ENCODE peak calls at places on chromosomes 5 and 9, in six cellular contexts. U, P, C, Y, W and Z are unnamed samples.
A peak's percentile ranks its signal among the peaks of the same experiment; 100 is the strongest.

GRCh38 chr9:75088646-75089368 is 493 bp downstream of the OSTF1 start:
- DNase-seq in U (peak; percentile 74), P (no peak), C (peak; percentile 69), Y (peak; percentile 83), W (peak; percentile 74), Z (peak; percentile 65)

GRCh38 chr9:136084191-136084944 is 10.7 kb downstream of the NACC2 start:
- DNase-seq in U (no peak), P (no peak), C (no peak), Y (peak; percentile 49), W (peak; percentile 2), Z (no peak)

GRCh38 chr5:65858316-65858715 is 68.1 kb upstream of the ERBIN start:
- DNase-seq in U (no peak), P (no peak), C (no peak), Y (no peak), W (no peak), Z (no peak)

GRCh38 chr9:90724880-90725279 is 76.7 kb upstream of the SYK start:
- DNase-seq in U (no peak), P (no peak), C (no peak), Y (no peak), W (no peak), Z (no peak)

GRCh38 chr5:175001311-175001710 is 276.9 kb downstream of the MSX2 start:
- DNase-seq in U (no peak), P (no peak), C (no peak), Y (no peak), W (no peak), Z (no peak)

GRCh38 chr5:160685695-160686094 is 166.3 kb downstream of the ATP10B start:
- DNase-seq in U (no peak), P (no peak), C (no peak), Y (no peak), W (no peak), Z (no peak)

GRCh38 chr9:4126184-4126865 is 173.5 kb downstream of the GLIS3 start:
- DNase-seq in U (no peak), P (no peak), C (no peak), Y (no peak), W (no peak), Z (no peak)

GRCh38 chr9:34310205-34310604 is 18.9 kb downstream of the KIF24 start:
- DNase-seq in U (no peak), P (no peak), C (no peak), Y (no peak), W (no peak), Z (no peak)

GRCh38 chr5:150104550-150104870 is 18.2 kb upstream of the CSF1R start:
- DNase-seq in U (no peak), P (no peak), C (no peak), Y (no peak), W (no peak), Z (peak; percentile 45)

DNA sequence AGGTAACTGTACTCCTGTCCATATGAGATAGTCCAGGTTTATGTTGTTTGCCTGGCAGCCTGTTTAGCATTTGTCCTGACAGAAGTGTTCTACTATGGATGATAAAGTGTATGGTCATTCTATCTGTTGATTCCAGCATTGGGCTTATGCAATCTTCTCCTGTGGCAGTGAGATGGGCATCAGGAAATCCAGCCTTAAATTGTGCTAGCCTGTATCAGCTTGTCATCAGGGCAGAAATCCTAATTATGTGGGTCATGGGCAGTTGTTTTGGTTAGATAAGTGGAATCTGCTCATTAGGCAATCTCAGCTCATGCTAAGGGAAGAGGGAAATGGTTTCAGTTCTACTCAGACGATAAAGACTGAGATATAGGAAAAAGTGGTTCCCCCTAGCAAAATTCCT is 247.4 kb upstream of the CHD1 start:
- DNase-seq in U (no peak), P (no peak), C (no peak), Y (no peak), W (no peak), Z (no peak)
- H3K4me3 ChIP-seq in U (no peak overlapping the region), P (no peak overlapping the region), C (no peak overlapping the region), Y (no peak overlapping the region), W (no peak overlapping the region), Z (no peak overlapping the region)

GRCh38 chr9:124266826-124267201 is 9.1 kb downstream of the NEK6 start:
- DNase-seq in U (no peak), P (no peak), C (no peak), Y (no peak), W (no peak), Z (no peak)

GRCh38 chr9:124268248-124268647 is 10.5 kb downstream of the NEK6 start:
- DNase-seq in U (no peak), P (no peak), C (no peak), Y (no peak), W (no peak), Z (no peak)

GRCh38 chr9:124269556-124269955 is 11.8 kb downstream of the NEK6 start:
- DNase-seq in U (no peak), P (no peak), C (no peak), Y (no peak), W (no peak), Z (no peak)

GRCh38 chr9:124266139-124266825 is 8.5 kb downstream of the NEK6 start:
- DNase-seq in U (no peak), P (no peak), C (no peak), Y (no peak), W (no peak), Z (no peak)

GRCh38 chr9:124267271-124267807 is 9.6 kb downstream of the NEK6 start:
- DNase-seq in U (peak; percentile 59), P (no peak), C (peak; percentile 90), Y (no peak), W (peak; percentile 81), Z (no peak)
- H3K4me1 ChIP-seq in U (peaks cover 14% of the 10 kb centered on the region), P (peaks cover 5% of the 10 kb centered on the region), C (peaks cover 56% of the 10 kb centered on the region), Y (peaks cover 38% of the 10 kb centered on the region), W (peaks cover 44% of the 10 kb centered on the region), Z (peaks cover 12% of the 10 kb centered on the region)

GRCh38 chr5:88689662-88690351 is 193.2 kb downstream of the MEF2C start:
- DNase-seq in U (no peak), P (no peak), C (no peak), Y (no peak), W (no peak), Z (no peak)
- H3K27ac ChIP-seq in U (no peak overlapping the region), P (no peak overlapping the region), C (no peak overlapping the region), Y (no peak overlapping the region), W (no peak overlapping the region), Z (no peak overlapping the region)

DNA sequence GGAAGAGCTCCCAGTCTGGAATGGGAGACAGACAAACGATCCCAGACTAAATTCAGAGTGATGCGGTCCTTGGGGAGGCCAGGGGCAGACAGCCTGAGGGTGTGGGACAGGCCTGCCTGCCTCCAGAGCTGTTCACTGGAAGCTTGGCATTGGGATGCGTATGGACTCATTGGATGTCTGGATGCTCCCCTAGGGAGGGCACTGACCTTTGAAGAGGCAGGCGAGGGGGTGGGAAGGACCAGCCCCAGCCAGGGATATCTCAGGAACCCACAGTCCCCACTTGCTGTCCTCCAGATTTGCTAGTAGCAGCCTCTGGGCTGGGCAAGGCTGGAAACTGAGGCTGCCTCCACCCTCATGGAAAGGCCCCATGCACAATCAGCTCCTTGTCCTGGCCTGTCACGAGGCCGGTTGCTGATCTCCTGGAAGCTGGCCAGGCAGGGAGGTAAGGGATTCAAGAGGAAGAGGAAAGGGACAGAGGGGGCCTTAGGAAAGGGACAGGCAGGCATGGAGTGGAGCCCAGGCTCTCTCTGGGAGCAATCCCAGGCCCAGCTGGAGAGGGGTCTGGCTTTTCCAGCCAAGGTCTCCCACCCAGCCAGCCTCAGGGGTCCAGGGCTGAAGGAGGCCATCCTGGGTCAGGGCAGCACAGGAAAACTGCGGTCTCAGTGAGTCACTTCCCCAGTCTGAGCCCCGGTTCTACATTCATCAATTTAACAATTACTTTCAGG is 69.1 kb upstream of the GGTA1 start:
- DNase-seq in U (no peak), P (no peak), C (no peak), Y (peak; percentile 65), W (no peak), Z (no peak)
- H3K4me3 ChIP-seq in U (no peak overlapping the region), P (no peak overlapping the region), C (no peak overlapping the region), Y (peak overlapping the region; percentile 68), W (no peak overlapping the region), Z (no peak overlapping the region)

GRCh38 chr9:14198049-14198448 is 115.9 kb downstream of the NFIB start:
- DNase-seq in U (no peak), P (no peak), C (no peak), Y (no peak), W (no peak), Z (no peak)

GRCh38 chr9:14203366-14204056 is 110.4 kb downstream of the NFIB start:
- DNase-seq in U (no peak), P (no peak), C (peak; percentile 46), Y (peak; percentile 87), W (peak; percentile 26), Z (peak; percentile 83)

GRCh38 chr9:14197459-14197858 is 116.5 kb downstream of the NFIB start:
- DNase-seq in U (no peak), P (no peak), C (no peak), Y (no peak), W (no peak), Z (no peak)

GRCh38 chr9:14193338-14193980 is 120.5 kb downstream of the NFIB start:
- DNase-seq in U (no peak), P (no peak), C (no peak), Y (no peak), W (no peak), Z (no peak)

GRCh38 chr9:14198544-14199510 is 115.1 kb downstream of the NFIB start:
- DNase-seq in U (peak; percentile 17), P (no peak), C (no peak), Y (peak; percentile 86), W (no peak), Z (no peak)
- H3K4me1 ChIP-seq in U (no peaks in the 10 kb centered on the region), P (no peaks in the 10 kb centered on the region), C (peaks cover 8% of the 10 kb centered on the region), Y (peaks cover 57% of the 10 kb centered on the region), W (peaks cover 7% of the 10 kb centered on the region), Z (peaks cover 3% of the 10 kb centered on the region)

DNA sequence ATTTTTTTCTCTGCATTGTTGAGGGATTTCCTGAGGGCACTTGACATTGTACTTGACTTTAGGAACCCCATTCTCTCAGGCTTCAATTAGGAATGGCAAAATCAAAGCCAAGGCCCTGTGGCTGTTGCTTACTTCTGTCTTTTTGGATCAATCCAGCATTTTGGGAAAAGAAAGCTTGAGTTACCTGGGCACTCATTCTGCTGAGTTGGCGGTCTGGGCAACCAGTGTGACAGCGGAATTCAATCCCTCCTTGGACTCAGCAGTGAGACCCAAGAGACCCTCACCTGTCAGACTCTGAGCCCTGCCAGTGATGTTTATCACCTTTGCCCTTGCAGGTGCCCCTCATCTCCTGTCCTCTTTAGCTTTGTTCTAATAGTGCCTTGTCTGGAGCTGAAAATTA is 225.3 kb downstream of the PAPPA start:
- DNase-seq in U (no peak), P (no peak), C (no peak), Y (no peak), W (no peak), Z (no peak)
- H3K27ac ChIP-seq in U (no peak overlapping the region), P (no peak overlapping the region), C (no peak overlapping the region), Y (no peak overlapping the region), W (no peak overlapping the region), Z (no peak overlapping the region)

GRCh38 chr9:30534458-30534857 is 1850.0 kb upstream of the ACO1 start:
- DNase-seq in U (no peak), P (no peak), C (no peak), Y (no peak), W (no peak), Z (no peak)

GRCh38 chr9:30536494-30536893 is 1847.9 kb upstream of the ACO1 start:
- DNase-seq in U (no peak), P (no peak), C (no peak), Y (no peak), W (no peak), Z (no peak)
- H3K4me3 ChIP-seq in U (no peak overlapping the region), P (no peak overlapping the region), C (no peak overlapping the region), Y (no peak overlapping the region), W (no peak overlapping the region), Z (no peak overlapping the region)